ENCODE peak calls at places on chromosomes 2 and 18, in nine cellular contexts. K, G, P, H, N, C, J, T and L are unnamed samples.

GRCh38 chr2:82275599-82275998 is 1971.0 kb upstream of the LRRTM1 start:
- DNase-seq in H (no peak), N (no peak), P (no peak), C (no peak), K (no peak), G (no peak), J (no peak), T (no peak), L (no peak)

GRCh38 chr2:119376810-119377209 is 10.0 kb downstream of the DBI start:
- DNase-seq in H (no peak), G (no peak), J (no peak), C (no peak), T (no peak), N (no peak), P (no peak), K (no peak), L (no peak)

GRCh38 chr18:75923169-75923568 is 495.7 kb upstream of the SMIM21 start:
- DNase-seq in H (no peak), J (peak), T (no peak), N (no peak), G (peak), P (peak), K (peak), C (no peak), L (no peak)

GRCh38 chr2:181393472-181393871 is 63.7 kb upstream of the ITGA4 start:
- DNase-seq in K (peak), J (no peak), P (peak), H (no peak), T (peak), C (no peak), G (no peak), N (no peak), L (no peak)

GRCh38 chr2:104939570-104940235 is 85.8 kb downstream of the POU3F3 start:
- DNase-seq in G (no peak), C (no peak), T (no peak), P (peak), J (no peak), H (no peak), N (no peak), K (no peak), L (no peak)

GRCh38 chr2:132757002-132757598 is 87.1 kb upstream of the LYPD1 start:
- DNase-seq in K (no peak), T (no peak), H (no peak), N (no peak), G (no peak), J (no peak), C (no peak), P (peak), L (no peak)

GRCh38 chr2:198371902-198372611 is 567.7 kb downstream of the PLCL1 start:
- DNase-seq in G (no peak), K (peak), T (peak), H (no peak), P (no peak), J (no peak), C (no peak), N (peak), L (no peak)

GRCh38 chr2:134979203-134979602 is 60.6 kb downstream of the CCNT2 start:
- DNase-seq in H (no peak), J (no peak), C (no peak), G (no peak), T (no peak), P (no peak), N (no peak), K (no peak), L (no peak)

GRCh38 chr2:197097578-197098366 is 171.3 kb upstream of the PGAP1 start:
- DNase-seq in C (no peak), G (peak), T (no peak), K (peak), J (peak), N (peak), H (no peak), P (no peak), L (no peak)